ENCODE peak calls at places on chromosome 9, in nine cellular contexts. One of them, this sample, is unnamed.

GRCh38 chr9:76592105-76593010 is 133.4 kb downstream of the GCNT1 start:
- DNase-seq in fibroblast of lung: no peak
- DNase-seq in suprapubic skin: no peak
- DNase-seq in foreskin fibroblast: peak
- DNase-seq in pancreas: no peak
- DNase-seq in endothelial cell: no peak
- DNase-seq in Panc1: no peak
- DNase-seq in BJ: no peak
- DNase-seq in neural progenitor cell: peak
- DNase-seq in this sample: no peak

GRCh38 chr9:71806916-71807315 is 38.6 kb upstream of the CEMIP2 start:
- DNase-seq in BJ: no peak
- DNase-seq in neural progenitor cell: peak
- DNase-seq in Panc1: peak
- DNase-seq in suprapubic skin: no peak
- DNase-seq in foreskin fibroblast: peak
- DNase-seq in pancreas: peak
- DNase-seq in endothelial cell: peak
- DNase-seq in fibroblast of lung: peak
- DNase-seq in this sample: peak

GRCh38 chr9:116990592-116990991 is 303.5 kb downstream of the TRIM32 start:
- DNase-seq in suprapubic skin: no peak
- DNase-seq in foreskin fibroblast: no peak
- DNase-seq in pancreas: no peak
- DNase-seq in BJ: no peak
- DNase-seq in neural progenitor cell: no peak
- DNase-seq in endothelial cell: no peak
- DNase-seq in Panc1: no peak
- DNase-seq in fibroblast of lung: no peak
- DNase-seq in this sample: no peak

GRCh38 chr9:95920024-95920423 is 44.5 kb downstream of the ERCC6L2 start:
- DNase-seq in endothelial cell: no peak
- DNase-seq in BJ: no peak
- DNase-seq in suprapubic skin: no peak
- DNase-seq in Panc1: no peak
- DNase-seq in foreskin fibroblast: no peak
- DNase-seq in pancreas: no peak
- DNase-seq in neural progenitor cell: no peak
- DNase-seq in fibroblast of lung: no peak
- DNase-seq in this sample: no peak

GRCh38 chr9:109918359-109919163 is 138.6 kb downstream of the PALM2AKAP2 start:
- DNase-seq in suprapubic skin: no peak
- DNase-seq in pancreas: no peak
- DNase-seq in neural progenitor cell: no peak
- DNase-seq in fibroblast of lung: peak
- DNase-seq in Panc1: no peak
- DNase-seq in BJ: no peak
- DNase-seq in foreskin fibroblast: peak
- DNase-seq in endothelial cell: no peak
- DNase-seq in this sample: no peak

GRCh38 chr9:73121375-73121935 is 30.2 kb upstream of the ANXA1 start:
- DNase-seq in endothelial cell: no peak
- DNase-seq in Panc1: no peak
- DNase-seq in suprapubic skin: no peak
- DNase-seq in foreskin fibroblast: no peak
- DNase-seq in pancreas: no peak
- DNase-seq in neural progenitor cell: no peak
- DNase-seq in fibroblast of lung: no peak
- DNase-seq in BJ: no peak
- DNase-seq in this sample: no peak

GRCh38 chr9:119368681-119369581 is at the start of gene BRINP1:
- DNase-seq in Panc1: no peak
- DNase-seq in BJ: no peak
- DNase-seq in suprapubic skin: no peak
- DNase-seq in pancreas: no peak
- DNase-seq in foreskin fibroblast: peak
- DNase-seq in fibroblast of lung: no peak
- DNase-seq in endothelial cell: peak
- DNase-seq in neural progenitor cell: peak
- DNase-seq in this sample: peak

GRCh38 chr9:126117631-126118030 is 209.0 kb upstream of the MVB12B start:
- DNase-seq in suprapubic skin: peak
- DNase-seq in endothelial cell: no peak
- DNase-seq in pancreas: no peak
- DNase-seq in neural progenitor cell: no peak
- DNase-seq in fibroblast of lung: no peak
- DNase-seq in foreskin fibroblast: no peak
- DNase-seq in Panc1: no peak
- DNase-seq in BJ: no peak
- DNase-seq in this sample: no peak

GRCh38 chr9:113574381-113575262 is 111.1 kb downstream of the RGS3 start:
- DNase-seq in suprapubic skin: no peak
- DNase-seq in pancreas: no peak
- DNase-seq in Panc1: no peak
- DNase-seq in BJ: no peak
- DNase-seq in neural progenitor cell: no peak
- DNase-seq in foreskin fibroblast: peak
- DNase-seq in endothelial cell: no peak
- DNase-seq in fibroblast of lung: no peak
- DNase-seq in this sample: no peak

GRCh38 chr9:125820100-125820804 is 73.1 kb downstream of the PBX3 start:
- DNase-seq in fibroblast of lung: no peak
- DNase-seq in endothelial cell: no peak
- DNase-seq in neural progenitor cell: no peak
- DNase-seq in suprapubic skin: no peak
- DNase-seq in BJ: no peak
- DNase-seq in foreskin fibroblast: no peak
- DNase-seq in pancreas: no peak
- DNase-seq in Panc1: no peak
- DNase-seq in this sample: no peak

GRCh38 chr9:27276182-27277030 is 20.5 kb downstream of the EQTN start:
- DNase-seq in BJ: no peak
- DNase-seq in pancreas: no peak
- DNase-seq in suprapubic skin: no peak
- DNase-seq in Panc1: peak
- DNase-seq in fibroblast of lung: peak
- DNase-seq in endothelial cell: peak
- DNase-seq in neural progenitor cell: peak
- DNase-seq in foreskin fibroblast: peak
- DNase-seq in this sample: peak

GRCh38 chr9:108012886-108013665 is 523.5 kb upstream of the KLF4 start:
- DNase-seq in Panc1: no peak
- DNase-seq in BJ: no peak
- DNase-seq in pancreas: no peak
- DNase-seq in endothelial cell: no peak
- DNase-seq in foreskin fibroblast: no peak
- DNase-seq in fibroblast of lung: no peak
- DNase-seq in suprapubic skin: no peak
- DNase-seq in neural progenitor cell: no peak
- DNase-seq in this sample: no peak

GRCh38 chr9:20382460-20383071 is 239.7 kb downstream of the MLLT3 start:
- DNase-seq in pancreas: no peak
- DNase-seq in fibroblast of lung: peak
- DNase-seq in Panc1: no peak
- DNase-seq in endothelial cell: no peak
- DNase-seq in suprapubic skin: no peak
- DNase-seq in foreskin fibroblast: peak
- DNase-seq in neural progenitor cell: no peak
- DNase-seq in BJ: peak
- DNase-seq in this sample: no peak

GRCh38 chr9:77802512-77803293 is 154.6 kb upstream of the GNA14 start:
- DNase-seq in pancreas: no peak
- DNase-seq in suprapubic skin: no peak
- DNase-seq in neural progenitor cell: no peak
- DNase-seq in endothelial cell: no peak
- DNase-seq in fibroblast of lung: no peak
- DNase-seq in foreskin fibroblast: no peak
- DNase-seq in Panc1: no peak
- DNase-seq in BJ: no peak
- DNase-seq in this sample: no peak

GRCh38 chr9:129826759-129827158 is 2.8 kb upstream of the TOR1A start:
- DNase-seq in Panc1: no peak
- DNase-seq in endothelial cell: no peak
- DNase-seq in suprapubic skin: no peak
- DNase-seq in BJ: no peak
- DNase-seq in foreskin fibroblast: no peak
- DNase-seq in pancreas: no peak
- DNase-seq in fibroblast of lung: no peak
- DNase-seq in neural progenitor cell: no peak
- DNase-seq in this sample: no peak

GRCh38 chr9:79651251-79651795 is 79.6 kb downstream of the TLE4 start:
- DNase-seq in pancreas: no peak
- DNase-seq in endothelial cell: no peak
- DNase-seq in BJ: no peak
- DNase-seq in neural progenitor cell: peak
- DNase-seq in fibroblast of lung: no peak
- DNase-seq in foreskin fibroblast: peak
- DNase-seq in Panc1: no peak
- DNase-seq in suprapubic skin: no peak
- DNase-seq in this sample: no peak

GRCh38 chr9:99104459-99105151 is at the start of gene TGFBR1:
- DNase-seq in BJ: peak
- DNase-seq in foreskin fibroblast: peak
- DNase-seq in suprapubic skin: peak
- DNase-seq in pancreas: peak
- DNase-seq in Panc1: peak
- DNase-seq in neural progenitor cell: peak
- DNase-seq in fibroblast of lung: peak
- DNase-seq in endothelial cell: peak
- DNase-seq in this sample: peak
- TF ChIP-seq CTCF in BJ: no peak
- TF ChIP-seq CTCF in foreskin fibroblast: no peak
- TF ChIP-seq CTCF in suprapubic skin: no peak
- TF ChIP-seq CTCF in pancreas: no peak
- TF ChIP-seq CTCF in Panc1: no peak
- TF ChIP-seq CTCF in neural progenitor cell: no peak
- TF ChIP-seq CTCF in fibroblast of lung: peak
- TF ChIP-seq CTCF in endothelial cell: no peak
- TF ChIP-seq CTCF in this sample: no peak

DNA sequence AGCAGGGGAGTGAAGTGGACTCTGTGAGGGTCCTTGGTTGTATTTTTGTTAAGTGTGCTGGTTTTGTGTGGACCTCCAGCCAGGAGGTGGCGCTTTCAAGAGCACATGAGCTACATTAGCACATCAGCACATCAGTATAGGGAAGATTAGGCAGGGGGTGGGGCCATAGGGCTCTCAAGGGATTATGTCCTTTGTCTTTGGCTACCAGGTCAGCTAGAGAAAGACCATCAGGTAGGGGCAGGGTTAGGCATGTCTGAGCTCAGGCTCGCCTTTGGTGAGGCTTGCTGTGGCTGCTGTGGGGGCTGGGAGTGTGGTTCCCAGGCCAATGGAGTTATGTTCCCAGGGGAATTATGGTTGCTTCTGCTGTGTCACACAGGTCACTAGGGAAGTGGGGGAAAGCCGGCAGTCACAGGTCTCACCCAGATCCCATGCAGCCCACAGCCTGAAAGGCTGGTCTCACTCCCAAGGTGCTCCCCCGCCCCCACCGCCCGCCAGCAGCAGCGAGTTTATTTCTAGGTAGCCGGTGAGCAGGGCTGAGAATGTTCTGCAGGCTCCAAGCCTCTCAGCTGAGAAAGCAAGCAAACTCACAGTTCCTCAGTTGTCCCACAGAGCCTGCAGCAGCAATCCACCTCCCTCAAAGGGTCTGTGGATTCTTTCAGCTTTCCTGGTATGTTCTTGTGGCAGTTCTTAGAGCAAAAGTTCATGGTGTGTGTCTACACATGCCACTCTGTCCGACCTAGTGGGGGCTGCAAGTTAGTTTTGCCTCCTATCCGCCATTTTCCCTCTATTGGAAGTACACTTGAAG is 13.7 kb downstream of the OR1J1 start:
- DNase-seq in endothelial cell: no peak
- DNase-seq in suprapubic skin: no peak
- DNase-seq in fibroblast of lung: no peak
- DNase-seq in neural progenitor cell: peak
- DNase-seq in foreskin fibroblast: no peak
- DNase-seq in BJ: no peak
- DNase-seq in Panc1: no peak
- DNase-seq in pancreas: no peak
- DNase-seq in this sample: peak
- TF ChIP-seq CTCF in endothelial cell: no peak
- TF ChIP-seq CTCF in suprapubic skin: no peak
- TF ChIP-seq CTCF in fibroblast of lung: no peak
- TF ChIP-seq CTCF in neural progenitor cell: no peak
- TF ChIP-seq CTCF in foreskin fibroblast: peak
- TF ChIP-seq CTCF in BJ: peak
- TF ChIP-seq CTCF in Panc1: peak
- TF ChIP-seq CTCF in pancreas: no peak
- TF ChIP-seq CTCF in this sample: no peak

GRCh38 chr9:35749515-35750255 is 598 bp downstream of the RGP1 start:
- DNase-seq in BJ: no peak
- DNase-seq in foreskin fibroblast: peak
- DNase-seq in fibroblast of lung: no peak
- DNase-seq in neural progenitor cell: peak
- DNase-seq in pancreas: peak
- DNase-seq in Panc1: no peak
- DNase-seq in endothelial cell: peak
- DNase-seq in suprapubic skin: peak
- DNase-seq in this sample: peak
- TF ChIP-seq CTCF in BJ: no peak
- TF ChIP-seq CTCF in foreskin fibroblast: no peak
- TF ChIP-seq CTCF in fibroblast of lung: no peak
- TF ChIP-seq CTCF in neural progenitor cell: no peak
- TF ChIP-seq CTCF in pancreas: no peak
- TF ChIP-seq CTCF in Panc1: no peak
- TF ChIP-seq CTCF in endothelial cell: no peak
- TF ChIP-seq CTCF in suprapubic skin: no peak
- TF ChIP-seq CTCF in this sample: no peak

GRCh38 chr9:32401471-32401870 is 17.0 kb downstream of the ACO1 start:
- DNase-seq in fibroblast of lung: no peak
- DNase-seq in pancreas: no peak
- DNase-seq in Panc1: no peak
- DNase-seq in BJ: no peak
- DNase-seq in foreskin fibroblast: no peak
- DNase-seq in endothelial cell: no peak
- DNase-seq in neural progenitor cell: no peak
- DNase-seq in suprapubic skin: no peak
- DNase-seq in this sample: no peak

GRCh38 chr9:32398207-32398606 is 13.8 kb downstream of the ACO1 start:
- DNase-seq in fibroblast of lung: peak
- DNase-seq in pancreas: no peak
- DNase-seq in neural progenitor cell: no peak
- DNase-seq in Panc1: no peak
- DNase-seq in foreskin fibroblast: no peak
- DNase-seq in endothelial cell: no peak
- DNase-seq in BJ: no peak
- DNase-seq in suprapubic skin: no peak
- DNase-seq in this sample: no peak

GRCh38 chr9:32399110-32399815 is 14.8 kb downstream of the ACO1 start:
- DNase-seq in pancreas: no peak
- DNase-seq in neural progenitor cell: no peak
- DNase-seq in Panc1: no peak
- DNase-seq in foreskin fibroblast: peak
- DNase-seq in endothelial cell: no peak
- DNase-seq in suprapubic skin: no peak
- DNase-seq in fibroblast of lung: no peak
- DNase-seq in BJ: no peak
- DNase-seq in this sample: no peak

GRCh38 chr9:32394381-32395049 is 10.1 kb downstream of the ACO1 start:
- DNase-seq in Panc1: no peak
- DNase-seq in fibroblast of lung: no peak
- DNase-seq in suprapubic skin: no peak
- DNase-seq in BJ: no peak
- DNase-seq in neural progenitor cell: no peak
- DNase-seq in pancreas: peak
- DNase-seq in endothelial cell: no peak
- DNase-seq in foreskin fibroblast: peak
- DNase-seq in this sample: no peak

GRCh38 chr9:32395483-32396216 is 11.2 kb downstream of the ACO1 start:
- DNase-seq in fibroblast of lung: peak
- DNase-seq in BJ: peak
- DNase-seq in pancreas: no peak
- DNase-seq in suprapubic skin: no peak
- DNase-seq in Panc1: no peak
- DNase-seq in foreskin fibroblast: peak
- DNase-seq in endothelial cell: no peak
- DNase-seq in neural progenitor cell: no peak
- DNase-seq in this sample: no peak
- TF ChIP-seq CTCF in fibroblast of lung: peak
- TF ChIP-seq CTCF in BJ: peak
- TF ChIP-seq CTCF in pancreas: no peak
- TF ChIP-seq CTCF in suprapubic skin: no peak
- TF ChIP-seq CTCF in Panc1: no peak
- TF ChIP-seq CTCF in foreskin fibroblast: peak
- TF ChIP-seq CTCF in endothelial cell: no peak
- TF ChIP-seq CTCF in neural progenitor cell: no peak
- TF ChIP-seq CTCF in this sample: no peak

This sample was measured in nephron progenitor cell.